ENCODE peak calls at places on chromosomes 3 and 15, in four cellular contexts. S is cardiac fibroblast, B is GM12865, R is fibroblast of mammary gland. T is an unnamed sample.

GRCh38 chr15:74257105-74257504 is 21.0 kb downstream of the CCDC33 start:
- DNase-seq in R (no peak), S (no peak), B (no peak), T (no peak)

GRCh38 chr3:155428558-155428957 is 135.1 kb upstream of the STRIT1 start:
- DNase-seq in R (peak; percentile 94), S (peak; percentile 42), B (no peak), T (peak; percentile 37)

GRCh38 chr3:129324855-129325254 is 46.2 kb downstream of the HMCES start:
- DNase-seq in B (no peak), S (no peak), R (no peak), T (no peak)

GRCh38 chr3:130925628-130926027 is 31.7 kb downstream of the ATP2C1 start:
- DNase-seq in S (peak; percentile 82), B (peak; percentile 88), R (peak; percentile 50), T (no peak)

GRCh38 chr3:58704745-58705144 is 38.2 kb upstream of the FAM3D start:
- DNase-seq in S (no peak), R (no peak), B (peak; percentile 10), T (peak; percentile 12)

GRCh38 chr15:28017423-28017924 is 81.6 kb downstream of the OCA2 start:
- DNase-seq in B (peak; percentile 9), R (no peak), S (no peak), T (peak; percentile 4)

GRCh38 chr3:10485380-10485779 is 20.0 kb downstream of the ATP2B2 start:
- DNase-seq in S (no peak), R (no peak), B (no peak), T (no peak)

GRCh38 chr15:68650901-68651709 is 72.3 kb downstream of the CORO2B start:
- DNase-seq in B (peak; percentile 56), S (no peak), R (no peak), T (peak; percentile 54)

GRCh38 chr15:101458908-101459578 is 30.5 kb downstream of the PCSK6 start:
- DNase-seq in B (no peak), S (no peak), R (no peak), T (no peak)

GRCh38 chr15:72535911-72536310 is 61.8 kb downstream of the ARIH1 start:
- DNase-seq in B (no peak), R (peak; percentile 59), S (no peak), T (no peak)

GRCh38 chr15:58292761-58293175 is 139.0 kb upstream of the LIPC start:
- DNase-seq in S (peak; percentile 27), B (peak; percentile 58), R (no peak), T (no peak)

GRCh38 chr3:194367992-194368841 is 1.3 kb downstream of the LRRC15 start:
- DNase-seq in S (peak; percentile 5), R (peak; percentile 78), B (no peak), T (no peak)

GRCh38 chr3:41986566-41986965 is 24.7 kb upstream of the ULK4 start:
- DNase-seq in S (no peak), B (no peak), R (no peak), T (peak; percentile 60)

GRCh38 chr3:122014741-122015140 is 7.3 kb downstream of the ILDR1 start:
- DNase-seq in S (no peak), B (peak; percentile 92), R (no peak), T (peak; percentile 65)

GRCh38 chr3:126314305-126315082 is 42.7 kb downstream of the KLF15 start:
- DNase-seq in B (no peak), R (no peak), S (no peak), T (no peak)

GRCh38 chr3:36991923-36992805 is 767 bp downstream of the EPM2AIP1 start:
- DNase-seq in R (peak; percentile 77), B (peak; percentile 43), S (peak; percentile 71), T (peak; percentile 62)

GRCh38 chr3:26308454-26308853 is 314.1 kb upstream of the LRRC3B start:
- DNase-seq in S (no peak), R (no peak), B (no peak), T (no peak)

GRCh38 chr3:112253301-112253971 is 40.6 kb downstream of the SLC9C1 start:
- DNase-seq in S (no peak), B (peak; percentile 79), R (no peak), T (no peak)

GRCh38 chr15:96362001-96362758 is 31.7 kb downstream of the NR2F2 start:
- DNase-seq in S (no peak), B (no peak), R (no peak), T (no peak)

GRCh38 chr3:188853896-188854295 is 317.9 kb upstream of the TPRG1 start:
- DNase-seq in R (peak; percentile 55), S (peak; percentile 67), B (no peak), T (no peak)

GRCh38 chr3:150490212-150490611 is 56.1 kb downstream of the SERP1 start:
- DNase-seq in B (no peak), R (no peak), S (no peak), T (no peak)
- TF ChIP-seq CTCF in B (no peak), R (no peak), S (no peak), T (no peak)

GRCh38 chr15:64383760-64384159 is 2.5 kb upstream of the PCLAF start:
- DNase-seq in B (no peak), S (no peak), R (no peak), T (no peak)

GRCh38 chr15:64381000-64381751 is at the start of gene PCLAF:
- DNase-seq in B (peak; percentile 97), S (peak; percentile 94), R (peak; percentile 94), T (peak; percentile 96)

DNA sequence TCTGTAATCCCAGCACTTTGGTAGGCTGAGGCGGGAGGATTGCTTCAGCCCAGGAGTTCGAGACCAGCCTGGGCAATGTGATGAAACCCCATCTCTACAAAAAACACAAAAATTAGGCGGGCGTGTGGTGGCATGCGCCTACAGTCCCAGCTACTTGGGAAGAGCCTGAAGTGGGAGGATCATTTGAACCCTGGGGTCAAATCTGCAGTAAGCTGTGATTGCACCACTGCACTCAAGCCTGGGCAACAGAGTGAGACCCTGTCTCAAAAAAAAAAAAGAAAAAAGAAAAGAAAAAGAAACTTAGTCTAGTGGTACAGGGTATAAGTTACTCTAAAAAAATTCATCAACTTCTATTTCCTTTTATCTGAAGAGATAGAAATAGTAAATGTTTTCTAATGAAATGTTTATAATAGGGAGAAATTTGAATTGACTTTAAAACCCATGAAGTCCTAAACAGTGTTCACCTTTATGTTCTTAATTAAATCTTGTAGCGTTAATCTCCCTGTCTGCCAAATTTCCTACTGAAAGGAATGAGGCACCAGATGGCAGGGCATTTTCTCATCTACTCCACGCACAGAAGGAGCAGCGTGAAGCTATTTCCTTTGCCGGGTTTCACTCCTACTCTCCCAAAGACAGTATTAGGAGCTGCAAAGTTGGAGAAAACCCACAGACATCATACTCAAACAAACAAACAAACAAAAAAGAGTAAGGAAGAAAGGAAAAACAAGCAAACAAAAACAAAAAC is 1.9 kb downstream of the PCLAF start:
- DNase-seq in R (no peak), B (no peak), S (no peak), T (no peak)
- H3K4me3 ChIP-seq in R (peak overlapping the region; percentile 85), B (peak overlapping the region; percentile 82), S (no peak overlapping the region), T (no peak overlapping the region)

GRCh38 chr15:55991841-55992768 is 1.3 kb downstream of the NEDD4 start:
- DNase-seq in B (no peak), R (peak; percentile 11), S (peak; percentile 31), T (no peak)
- TF ChIP-seq CTCF in B (no peak), R (no peak), S (no peak), T (no peak)

GRCh38 chr15:64574220-64574994 is 114.0 kb downstream of the ZNF609 start:
- DNase-seq in R (peak; percentile 84), B (no peak), S (peak; percentile 80), T (peak; percentile 92)
- H3K4me3 ChIP-seq in R (no peak overlapping the region), B (no peak overlapping the region), S (no peak overlapping the region), T (no peak overlapping the region)

GRCh38 chr3:48587686-48588085 is 7.4 kb downstream of the COL7A1 start:
- DNase-seq in B (no peak), S (no peak), R (no peak), T (no peak)

GRCh38 chr3:48576647-48577046 is 13.1 kb upstream of the UCN2 start:
- DNase-seq in R (no peak), B (no peak), S (no peak), T (no peak)

GRCh38 chr3:48584836-48585235 is 10.3 kb downstream of the COL7A1 start:
- DNase-seq in B (no peak), R (no peak), S (no peak), T (no peak)

GRCh38 chr3:48585411-48585810 is 9.7 kb downstream of the COL7A1 start:
- DNase-seq in R (no peak), B (no peak), S (no peak), T (no peak)

DNA sequence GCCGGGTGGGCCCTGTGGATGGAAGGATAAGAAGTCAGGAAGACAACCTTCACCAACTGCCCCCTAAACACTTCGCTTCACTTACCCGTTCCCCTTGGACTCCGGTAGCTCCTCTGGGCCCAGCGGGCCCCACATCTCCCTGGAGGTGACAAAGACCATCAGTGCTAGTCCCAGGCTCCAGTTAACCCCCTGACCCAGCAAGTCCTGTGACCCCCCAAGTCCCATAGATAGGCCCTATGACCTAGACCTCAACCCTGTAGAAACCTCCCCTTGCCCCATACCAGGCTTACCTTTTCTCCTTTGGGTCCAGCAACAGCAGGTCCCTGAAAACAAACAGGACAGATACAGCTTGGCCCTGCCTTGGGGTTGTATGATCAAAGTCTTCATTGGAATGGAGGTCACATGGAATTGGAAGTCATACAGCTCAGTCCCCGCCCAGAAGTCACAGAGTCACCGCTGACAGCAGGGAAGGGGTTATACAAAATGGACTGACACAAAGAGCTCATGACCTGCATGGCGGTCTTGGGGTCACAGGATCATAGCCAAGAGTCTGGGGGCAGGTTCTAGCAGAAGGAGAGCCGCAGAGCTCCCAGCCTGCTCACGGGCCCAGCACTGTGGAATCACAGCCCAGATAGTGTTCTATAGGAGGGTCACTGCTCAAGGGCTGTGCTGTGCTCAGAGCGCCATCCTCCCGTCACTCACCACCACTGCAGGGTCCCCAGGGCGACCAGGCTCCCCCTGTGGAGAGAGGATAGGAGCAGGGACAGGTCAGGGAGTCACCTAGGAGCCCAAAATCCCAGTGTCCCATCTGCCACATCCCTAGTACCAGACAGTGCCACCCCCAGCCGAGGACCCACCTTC is 13.3 kb downstream of the COL7A1 start:
- DNase-seq in S (no peak), B (no peak), R (no peak), T (no peak)
- TF ChIP-seq CTCF in S (no peak), B (no peak), R (no peak), T (no peak)

GRCh38 chr3:114622001-114622400 is 328.2 kb downstream of the TIGIT start:
- DNase-seq in B (no peak), S (no peak), R (no peak), T (no peak)

GRCh38 chr3:114626751-114627150 is 332.9 kb downstream of the TIGIT start:
- DNase-seq in R (peak; percentile 12), S (no peak), B (no peak), T (no peak)

GRCh38 chr3:114624047-114624445 is 330.2 kb downstream of the TIGIT start:
- DNase-seq in S (peak; percentile 71), B (no peak), R (peak; percentile 68), T (no peak)

GRCh38 chr3:114623420-114624046 is 329.7 kb downstream of the TIGIT start:
- DNase-seq in S (peak; percentile 38), R (no peak), B (peak; percentile 4), T (no peak)

DNA sequence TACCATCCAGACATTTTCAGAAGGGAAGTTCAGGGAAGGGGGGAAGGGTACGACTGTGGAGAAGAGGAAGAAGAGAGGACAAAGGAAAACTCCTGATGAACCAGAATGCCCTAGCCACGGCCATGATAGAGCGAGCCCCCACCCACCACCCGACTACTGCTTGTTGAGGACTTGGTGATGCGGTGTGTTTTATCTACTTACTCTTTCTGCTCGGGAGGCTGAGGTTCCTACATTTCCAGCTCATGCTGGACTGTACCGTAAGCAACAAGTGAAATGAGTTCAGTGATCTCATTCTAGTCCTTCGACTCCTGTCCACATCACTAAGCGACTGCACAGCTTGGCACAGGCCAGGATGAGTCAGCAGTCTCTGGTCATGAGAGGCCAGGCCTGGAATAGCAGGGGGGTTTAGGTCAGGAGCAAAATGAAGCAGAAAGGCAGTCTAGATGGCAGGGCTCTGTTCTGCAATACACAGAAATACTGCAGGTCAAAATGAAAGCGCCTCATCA is 330.9 kb downstream of the TIGIT start:
- DNase-seq in B (no peak), R (peak; percentile 99), S (peak; percentile 98), T (peak; percentile 79)
- H3K4me3 ChIP-seq in B (no peak overlapping the region), R (peak overlapping the region; percentile 68), S (peak overlapping the region; percentile 58), T (no peak overlapping the region)

GRCh38 chr15:55627730-55628368 is 39.7 kb upstream of the PYGO1 start:
- DNase-seq in B (no peak), R (peak; percentile 96), S (peak; percentile 95), T (peak; percentile 99)
- TF ChIP-seq CTCF in B (no peak), R (no peak), S (no peak), T (no peak)

T was measured in epithelial cell of esophagus.